ENCODE peak calls at places on chromosomes 11 and 22, in five cellular contexts. X is thoracic aorta, Q is neural progenitor cell, F is heart left ventricle, I is small intestine. N is an unnamed sample.

GRCh38 chr11:99422581-99423434 is 402.1 kb downstream of the CNTN5 start:
- DNase-seq in X (no peak), Q (no peak), F (no peak), I (no peak), N (no peak)

GRCh38 chr11:31214337-31214736 is 155.2 kb downstream of the DCDC1 start:
- DNase-seq in X (no peak), Q (peak), F (no peak), I (no peak), N (no peak)

GRCh38 chr11:72398058-72398758 is 36.1 kb downstream of the CLPB start:
- DNase-seq in X (no peak), Q (no peak), F (no peak), I (no peak), N (no peak)

GRCh38 chr11:110251837-110252236 is 44.6 kb downstream of the RDX start:
- DNase-seq in X (no peak), Q (no peak), F (no peak), I (peak), N (no peak)

GRCh38 chr11:44774736-44775135 is 48.0 kb downstream of the TSPAN18 start:
- DNase-seq in X (no peak), Q (no peak), F (no peak), I (no peak), N (no peak)

GRCh38 chr11:112219476-112220232 is 6.6 kb upstream of the PTS start:
- DNase-seq in X (no peak), Q (peak), F (no peak), I (peak), N (no peak)

GRCh38 chr22:32407936-32408335 is 4.1 kb downstream of the RTCB start:
- DNase-seq in X (no peak), Q (no peak), F (no peak), I (peak), N (no peak)

GRCh38 chr11:123473941-123474668 is 44.0 kb downstream of the GRAMD1B start:
- DNase-seq in X (no peak), Q (no peak), F (no peak), I (no peak), N (no peak)

GRCh38 chr22:49632199-49633009 is 195.3 kb downstream of the BRD1 start:
- DNase-seq in X (no peak), Q (peak), F (peak), I (peak), N (peak)

N was measured in GOT3.